ENCODE peak calls at places on chromosomes 1 and 21, in five cellular contexts. C, N, O, J and R are unnamed samples.

GRCh38 chr1:226783202-226783601 is 44.1 kb upstream of the ITPKB start:
- DNase-seq in C (no peak), N (no peak), O (no peak), J (no peak), R (no peak)

GRCh38 chr1:216184281-216184680 is 239.0 kb downstream of the USH2A start:
- DNase-seq in C (no peak), N (no peak), O (no peak), J (no peak), R (no peak)

GRCh38 chr21:43902441-43902840 is 37.4 kb downstream of the AGPAT3 start:
- DNase-seq in C (no peak), N (peak), O (no peak), J (no peak), R (no peak)

GRCh38 chr1:183783342-183783741 is 21.6 kb upstream of the RGL1 start:
- DNase-seq in C (no peak), N (peak), O (no peak), J (no peak), R (no peak)

GRCh38 chr1:8439015-8439702 is 121.2 kb downstream of the SLC45A1 start:
- DNase-seq in C (no peak), N (peak), O (no peak), J (peak), R (peak)

GRCh38 chr1:69492286-69492685 is 75.4 kb upstream of the LRRC7 start:
- DNase-seq in C (no peak), N (no peak), O (no peak), J (no peak), R (peak)

GRCh38 chr1:26784023-26784871 is 3.5 kb upstream of the PIGV start:
- DNase-seq in C (no peak), N (peak), O (no peak), J (peak), R (peak)

GRCh38 chr1:178645157-178645825 is 79.8 kb upstream of the RALGPS2 start:
- DNase-seq in C (peak), N (no peak), O (no peak), J (no peak), R (no peak)

GRCh38 chr1:9143250-9143649 is 14.3 kb upstream of the GPR157 start:
- DNase-seq in C (no peak), N (peak), O (no peak), J (no peak), R (peak)

GRCh38 chr1:9328201-9328600 is 35.5 kb downstream of the SPSB1 start:
- DNase-seq in C (no peak), N (no peak), O (no peak), J (no peak), R (no peak)

GRCh38 chr1:34695580-34695979 is 59.3 kb upstream of the GJB5 start:
- DNase-seq in C (no peak), N (no peak), O (no peak), J (no peak), R (no peak)

GRCh38 chr1:47569681-47570470 is 132.0 kb downstream of the FOXD2 start:
- DNase-seq in C (no peak), N (peak), O (peak), J (no peak), R (peak)

GRCh38 chr1:205270764-205271163 is 43.0 kb downstream of the TMCC2 start:
- DNase-seq in C (no peak), N (peak), O (peak), J (peak), R (no peak)

GRCh38 chr1:155110381-155110780 is 17.3 kb upstream of the EFNA1 start:
- DNase-seq in C (no peak), N (no peak), O (no peak), J (no peak), R (no peak)

GRCh38 chr1:168135982-168136708 is 585 bp downstream of the GPR161 start:
- DNase-seq in C (no peak), N (peak), O (no peak), J (peak), R (peak)

GRCh38 chr1:155072531-155073289 is 5.9 kb upstream of the EFNA3 start:
- DNase-seq in C (no peak), N (no peak), O (no peak), J (peak), R (no peak)

GRCh38 chr1:32247452-32247851 is 430 bp downstream of the FAM167B start:
- DNase-seq in C (no peak), N (no peak), O (no peak), J (peak), R (no peak)
- H3K4me3 ChIP-seq in C (no peak), N (no peak), O (no peak), J (peak), R (no peak)

GRCh38 chr21:46284722-46285121 is 689 bp downstream of the MCM3AP start:
- DNase-seq in C (no peak), N (no peak), O (no peak), J (no peak), R (no peak)
- H3K4me3 ChIP-seq in C (no peak), N (peak), O (peak), J (peak), R (peak)

DNA sequence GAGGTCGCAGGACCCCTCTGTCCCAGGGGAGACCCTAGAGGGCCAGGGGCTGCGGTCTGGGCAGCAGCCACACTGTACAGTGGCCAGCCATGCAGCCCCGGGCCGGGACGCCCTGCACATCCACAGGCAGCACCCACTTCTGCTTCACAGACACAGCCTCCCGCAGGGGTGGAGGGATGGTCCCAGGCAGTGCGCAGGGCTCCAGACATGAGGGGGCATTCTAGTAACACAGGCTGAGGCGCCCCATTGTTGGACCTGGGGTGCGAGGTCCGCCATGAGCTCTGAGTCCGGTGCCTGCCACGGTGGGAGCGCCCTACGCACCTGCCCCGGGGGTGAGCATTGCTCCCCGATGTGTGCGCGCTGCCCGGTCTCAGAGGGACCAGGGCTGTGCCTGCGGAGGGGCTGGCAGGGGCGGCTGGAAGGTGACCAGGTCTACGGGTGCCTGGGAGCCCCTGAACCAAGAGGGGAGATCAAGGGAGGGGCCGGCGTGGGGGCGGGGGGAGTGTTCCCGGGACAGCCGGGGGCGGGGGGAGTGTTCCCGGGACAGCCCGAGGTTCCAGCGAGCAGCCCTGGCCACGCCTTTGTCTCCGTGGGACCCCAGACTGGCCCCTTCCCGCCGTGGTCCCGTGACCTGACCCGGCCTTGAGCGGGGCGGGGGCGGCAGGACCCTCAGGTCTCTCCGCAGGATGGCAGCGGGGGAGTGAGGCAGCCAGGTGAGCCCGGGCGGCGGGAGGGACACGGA is 4.5 kb downstream of the MMEL1 start:
- DNase-seq in C (no peak), N (no peak), O (no peak), J (no peak), R (no peak)
- H3K4me3 ChIP-seq in C (peak), N (no peak), O (no peak), J (no peak), R (no peak)

DNA sequence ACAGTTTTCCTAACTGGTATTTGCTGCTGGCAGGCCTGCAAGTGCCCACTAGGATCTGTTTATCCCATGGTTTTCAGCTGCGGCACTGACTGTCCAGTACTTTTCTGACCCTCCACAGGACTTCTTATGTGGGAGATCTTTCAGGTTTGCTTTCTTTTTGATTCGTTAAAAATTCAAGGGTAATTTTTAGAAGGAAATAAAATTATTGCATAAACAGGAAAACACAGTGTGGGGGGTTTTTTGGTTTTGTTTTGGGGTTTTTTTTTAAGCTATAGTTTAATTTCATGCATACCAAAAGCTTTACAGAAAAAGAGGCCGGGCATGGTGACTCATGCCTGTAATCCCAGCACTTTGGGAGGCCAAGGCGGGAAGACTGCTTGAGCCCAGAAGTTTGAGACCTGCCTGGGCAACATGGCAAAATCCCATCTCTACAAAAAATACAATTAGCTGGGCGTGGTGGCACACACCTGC is 3.6 kb downstream of the NIBAN1 start:
- DNase-seq in C (no peak), N (no peak), O (no peak), J (no peak), R (peak)
- H3K4me3 ChIP-seq in C (no peak), N (no peak), O (no peak), J (peak), R (no peak)

GRCh38 chr1:232271299-232271698 is 358.6 kb downstream of the SIPA1L2 start:
- DNase-seq in C (no peak), N (no peak), O (no peak), J (no peak), R (no peak)
- H3K4me3 ChIP-seq in C (no peak), N (no peak), O (no peak), J (no peak), R (no peak)

GRCh38 chr21:16192900-16193299 is 463.1 kb downstream of the USP25 start:
- DNase-seq in C (no peak), N (peak), O (no peak), J (no peak), R (peak)

GRCh38 chr21:16195476-16195875 is 465.7 kb downstream of the USP25 start:
- DNase-seq in C (no peak), N (peak), O (no peak), J (no peak), R (no peak)

GRCh38 chr21:16195896-16196443 is 466.2 kb downstream of the USP25 start:
- DNase-seq in C (no peak), N (peak), O (no peak), J (no peak), R (no peak)

GRCh38 chr21:16194851-16195251 is 465.1 kb downstream of the USP25 start:
- DNase-seq in C (no peak), N (peak), O (no peak), J (no peak), R (peak)

DNA sequence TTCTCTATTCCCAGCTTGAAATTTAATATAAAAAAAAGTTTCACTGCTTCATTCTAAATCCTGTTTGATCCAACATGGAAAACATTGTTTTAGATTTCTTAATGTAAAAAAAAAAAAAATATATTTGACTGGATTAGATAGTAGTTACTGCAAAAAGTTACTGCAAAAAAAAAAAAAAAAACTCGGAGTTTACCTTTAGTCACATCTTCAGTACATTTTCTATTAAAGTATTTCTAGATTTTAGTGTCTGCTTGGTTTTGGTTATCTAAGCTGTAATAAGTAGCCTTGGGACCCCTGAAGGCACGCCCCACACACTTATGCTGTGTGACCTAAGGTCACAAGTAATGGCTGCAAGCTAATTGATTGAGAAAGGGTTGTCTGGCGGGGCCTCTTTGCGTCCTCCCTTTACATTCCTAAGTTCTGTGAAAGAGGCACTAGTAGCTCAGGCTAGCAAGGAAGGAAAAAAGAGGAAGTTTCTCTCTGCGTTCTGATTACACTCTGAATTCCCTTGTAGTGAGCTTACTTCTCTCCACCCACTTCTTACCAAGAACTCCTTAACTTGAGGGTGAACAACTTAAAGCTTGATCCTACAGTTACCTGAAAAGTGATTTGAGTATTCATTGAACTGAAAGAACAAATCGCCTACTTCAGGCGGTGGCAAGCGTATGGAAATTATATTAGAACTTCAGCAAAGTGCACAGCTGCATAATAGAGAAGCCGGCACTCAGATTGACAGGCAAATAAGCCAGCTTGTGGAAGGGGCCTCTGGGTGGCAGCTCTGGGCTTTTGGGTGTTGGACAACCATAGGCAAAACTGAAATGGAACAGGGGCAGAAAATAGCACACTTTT is 464.2 kb downstream of the USP25 start:
- DNase-seq in C (peak), N (peak), O (no peak), J (peak), R (peak)
- H3K4me3 ChIP-seq in C (no peak), N (peak), O (no peak), J (peak), R (peak)

GRCh38 chr1:212367474-212368072 is 47.1 kb downstream of the PACC1 start:
- DNase-seq in C (no peak), N (no peak), O (no peak), J (no peak), R (no peak)
- H3K4me3 ChIP-seq in C (no peak), N (no peak), O (no peak), J (no peak), R (no peak)

GRCh38 chr1:94919241-94920030 is 7.5 kb downstream of the CNN3 start:
- DNase-seq in C (no peak), N (no peak), O (no peak), J (no peak), R (no peak)
- H3K4me3 ChIP-seq in C (no peak), N (no peak), O (no peak), J (no peak), R (no peak)

GRCh38 chr1:45304311-45305081 is 22.2 kb upstream of the HPDL start:
- DNase-seq in C (no peak), N (no peak), O (no peak), J (peak), R (peak)
- H3K4me3 ChIP-seq in C (peak), N (peak), O (peak), J (peak), R (peak)

GRCh38 chr21:44919913-44920693 is 596 bp downstream of the ITGB2 start:
- DNase-seq in C (no peak), N (no peak), O (no peak), J (peak), R (no peak)
- H3K4me3 ChIP-seq in C (peak), N (no peak), O (no peak), J (peak), R (no peak)